ENCODE peak calls at places on chromosomes 7 and 10, in seven cellular contexts. D is fibroblast of lung; T is kidney; N is transverse colon; J is IMR-90; R is CD8-positive, alpha-beta T cell; S is GM23338. Z is an unnamed sample.

GRCh38 chr7:105782391-105783063 is 93.9 kb downstream of the ATXN7L1 start:
- DNase-seq in D (peak), T (no peak), N (no peak), J (peak), R (no peak), S (no peak), Z (peak)

GRCh38 chr7:29884399-29885272 is 78.3 kb downstream of the WIPF3 start:
- DNase-seq in D (no peak), T (no peak), N (peak), J (no peak), R (no peak), S (peak), Z (no peak)

GRCh38 chr10:133422821-133423771 is 1.3 kb downstream of the SPRN start:
- DNase-seq in D (no peak), T (peak), N (no peak), J (no peak), R (no peak), S (peak), Z (no peak)

GRCh38 chr10:129433266-129433665 is 33.8 kb upstream of the MGMT start:
- DNase-seq in D (no peak), T (no peak), N (no peak), J (no peak), R (no peak), S (no peak), Z (no peak)

GRCh38 chr10:88849224-88849623 is 2.4 kb downstream of the ANKRD22 start:
- DNase-seq in D (peak), T (no peak), N (no peak), J (peak), R (no peak), S (no peak), Z (peak)

GRCh38 chr10:93904901-93905300 is 11.1 kb downstream of the SLC35G1 start:
- DNase-seq in D (no peak), T (no peak), N (no peak), J (no peak), R (no peak), S (no peak), Z (no peak)

GRCh38 chr7:5692112-5692844 is 89.2 kb downstream of the RNF216 start:
- DNase-seq in D (peak), T (peak), N (peak), J (peak), R (no peak), S (no peak), Z (peak)

GRCh38 chr10:19922236-19922963 is 106.2 kb downstream of the PLXDC2 start:
- DNase-seq in D (peak), T (no peak), N (peak), J (peak), R (no peak), S (no peak), Z (peak)

DNA sequence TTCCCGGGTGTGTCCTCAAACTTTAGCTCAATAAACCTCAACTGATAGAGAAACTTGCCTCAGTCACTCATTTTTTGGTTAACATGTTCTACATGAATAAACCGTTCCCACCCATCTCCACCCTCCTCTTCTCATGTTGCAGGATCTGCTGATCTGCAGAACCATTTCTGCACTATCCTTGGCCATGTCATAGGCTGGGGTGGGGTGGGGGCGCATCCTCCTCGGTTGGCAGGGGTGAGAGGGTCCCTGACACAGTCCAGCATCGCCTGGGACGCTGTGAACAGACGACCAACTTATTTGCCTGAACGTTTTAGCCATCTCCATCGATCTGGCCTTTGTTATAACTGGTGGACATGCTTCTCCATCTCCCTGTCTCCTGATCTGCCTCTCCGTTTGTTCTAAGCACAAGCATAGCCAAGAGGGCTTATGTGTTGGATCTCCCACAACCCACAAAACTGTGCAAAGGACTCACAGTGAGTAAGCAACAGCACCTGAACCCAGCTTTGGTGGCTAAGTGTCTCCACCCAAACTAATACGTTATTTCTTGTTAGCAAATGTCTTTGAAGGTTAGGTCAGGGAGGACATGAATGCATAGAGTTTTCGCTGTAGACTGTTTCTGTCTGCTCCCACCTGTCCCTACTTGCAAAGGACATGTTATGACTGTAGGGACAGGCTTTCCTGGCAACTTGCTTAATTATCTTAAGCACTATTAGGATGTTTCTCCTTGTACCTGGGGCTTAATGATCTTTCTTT is 51.7 kb downstream of the PRKCQ start:
- DNase-seq in D (no peak), T (no peak), N (no peak), J (no peak), R (no peak), S (no peak), Z (no peak)
- H3K4me3 ChIP-seq in D (no peak), T (no peak), N (no peak), J (no peak), R (no peak), S (no peak), Z (no peak)

DNA sequence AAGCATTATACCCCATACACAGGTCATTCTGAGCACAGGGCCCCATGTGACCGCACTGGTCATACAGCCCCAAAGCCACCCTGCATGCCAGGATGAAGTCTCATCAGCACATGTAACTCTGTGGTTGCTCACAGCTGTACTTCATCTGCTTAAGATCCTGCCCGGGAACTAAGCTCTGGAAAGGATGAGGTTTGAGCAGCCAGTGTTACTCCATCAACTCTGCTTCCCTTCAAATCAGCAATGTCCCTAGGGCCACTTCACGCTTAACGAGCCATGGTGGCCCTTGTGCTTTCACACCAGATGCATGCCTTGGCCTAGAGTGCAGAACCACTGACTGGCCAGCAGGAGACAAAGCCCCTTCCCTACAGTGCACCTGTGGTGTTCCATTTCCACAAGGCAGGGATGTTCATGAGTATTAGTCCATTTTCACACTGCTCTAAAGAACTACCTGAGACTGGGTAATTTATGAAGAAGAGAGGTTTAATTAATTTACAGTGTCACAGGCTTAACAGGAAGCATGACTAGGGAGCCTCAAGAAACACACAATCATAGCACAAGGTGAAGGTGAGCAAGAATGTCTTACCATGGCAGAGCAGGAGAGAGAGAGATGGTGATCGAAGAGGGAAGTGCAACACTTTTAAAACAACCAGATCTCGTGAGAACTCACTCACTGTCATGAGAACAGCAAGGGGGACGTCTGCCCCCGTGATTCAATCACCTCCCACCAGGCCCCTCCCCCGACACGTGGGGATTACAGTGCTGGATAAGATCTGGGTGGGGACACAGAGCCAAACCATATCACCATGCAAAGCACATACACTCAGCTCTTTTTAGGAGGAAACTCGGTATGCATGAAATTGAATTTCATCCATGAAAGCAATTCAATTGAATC is 149.0 kb upstream of the CDCA7L start:
- DNase-seq in D (peak), T (no peak), N (no peak), J (peak), R (no peak), S (peak), Z (no peak)
- TF ChIP-seq CTCF in D (peak), T (no peak), N (no peak), J (no peak), R (no peak), S (peak), Z (no peak)

DNA sequence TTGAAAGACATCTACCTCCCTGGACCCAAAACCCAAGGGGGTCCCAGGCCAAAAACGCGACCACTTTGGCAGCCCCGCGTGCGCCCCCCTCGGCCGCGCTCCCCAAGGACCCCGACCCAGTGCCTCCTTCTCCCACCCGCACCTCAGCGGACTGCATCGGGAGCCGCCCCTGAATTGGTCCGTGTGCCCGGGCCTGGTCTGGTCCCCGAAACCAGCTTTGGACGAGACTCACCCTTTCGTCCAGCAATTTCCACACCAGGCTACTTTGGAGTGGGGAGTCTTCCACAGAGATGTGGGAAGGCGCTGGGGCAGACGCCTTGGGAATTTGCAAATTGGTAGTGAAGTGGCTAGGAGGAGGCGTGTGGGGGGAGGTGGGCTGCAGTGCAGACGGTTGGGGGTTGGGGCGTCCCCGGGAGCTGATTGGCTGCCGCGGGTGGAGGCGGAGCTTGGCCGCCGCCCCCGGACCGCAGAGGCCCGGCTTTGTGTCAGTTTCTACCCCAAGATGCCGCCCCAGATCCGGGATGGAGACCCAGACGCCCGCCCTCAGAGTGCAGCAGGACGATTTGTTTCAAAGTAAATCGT is 16.9 kb downstream of the TCAF1 start:
- DNase-seq in D (peak), T (peak), N (no peak), J (peak), R (no peak), S (peak), Z (peak)
- H3K4me3 ChIP-seq in D (peak), T (no peak), N (peak), J (peak), R (no peak), S (peak), Z (peak)

GRCh38 chr7:80093349-80093748 is 41.3 kb upstream of the GNAI1 start:
- DNase-seq in D (no peak), T (no peak), N (no peak), J (no peak), R (no peak), S (no peak), Z (no peak)

GRCh38 chr7:80100254-80100653 is 34.4 kb upstream of the GNAI1 start:
- DNase-seq in D (no peak), T (no peak), N (no peak), J (no peak), R (no peak), S (no peak), Z (no peak)

GRCh38 chr7:80095545-80095944 is 39.1 kb upstream of the GNAI1 start:
- DNase-seq in D (no peak), T (no peak), N (no peak), J (peak), R (no peak), S (peak), Z (peak)

GRCh38 chr7:80097756-80098155 is 36.9 kb upstream of the GNAI1 start:
- DNase-seq in D (no peak), T (no peak), N (no peak), J (no peak), R (no peak), S (no peak), Z (peak)

DNA sequence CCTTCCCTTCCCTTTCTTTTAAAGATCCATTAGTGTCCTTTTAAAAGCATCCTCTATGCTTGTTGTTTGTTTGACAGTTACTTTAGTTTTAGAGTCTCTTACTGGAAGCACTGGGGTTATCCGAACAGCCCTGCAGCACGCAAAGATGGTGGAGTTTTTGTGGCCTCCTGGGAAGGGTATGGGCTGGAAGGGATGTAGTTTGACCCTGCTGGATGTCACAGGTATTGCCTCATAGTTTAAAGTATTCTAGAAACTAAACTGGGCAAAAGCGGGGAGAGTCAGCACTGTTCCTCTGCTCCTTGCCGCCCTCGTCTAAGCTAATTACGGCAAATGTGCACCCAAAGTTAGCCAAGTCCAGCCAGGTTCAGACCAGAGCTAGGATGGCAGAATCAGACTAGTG is 35.8 kb upstream of the GNAI1 start:
- DNase-seq in D (no peak), T (no peak), N (no peak), J (no peak), R (no peak), S (peak), Z (no peak)
- TF ChIP-seq CTCF in D (peak), T (no peak), N (no peak), J (no peak), R (no peak), S (peak), Z (peak)

GRCh38 chr10:325282-325681 is 190.0 kb downstream of the ZMYND11 start:
- DNase-seq in D (no peak), T (no peak), N (no peak), J (no peak), R (no peak), S (no peak), Z (no peak)

GRCh38 chr10:329361-330099 is 194.3 kb downstream of the ZMYND11 start:
- DNase-seq in D (peak), T (peak), N (peak), J (peak), R (peak), S (peak), Z (peak)

GRCh38 chr10:327889-328809 is 192.9 kb downstream of the ZMYND11 start:
- DNase-seq in D (no peak), T (no peak), N (no peak), J (no peak), R (no peak), S (no peak), Z (no peak)

GRCh38 chr10:326350-326749 is 191.1 kb downstream of the ZMYND11 start:
- DNase-seq in D (no peak), T (no peak), N (no peak), J (no peak), R (no peak), S (no peak), Z (no peak)

DNA sequence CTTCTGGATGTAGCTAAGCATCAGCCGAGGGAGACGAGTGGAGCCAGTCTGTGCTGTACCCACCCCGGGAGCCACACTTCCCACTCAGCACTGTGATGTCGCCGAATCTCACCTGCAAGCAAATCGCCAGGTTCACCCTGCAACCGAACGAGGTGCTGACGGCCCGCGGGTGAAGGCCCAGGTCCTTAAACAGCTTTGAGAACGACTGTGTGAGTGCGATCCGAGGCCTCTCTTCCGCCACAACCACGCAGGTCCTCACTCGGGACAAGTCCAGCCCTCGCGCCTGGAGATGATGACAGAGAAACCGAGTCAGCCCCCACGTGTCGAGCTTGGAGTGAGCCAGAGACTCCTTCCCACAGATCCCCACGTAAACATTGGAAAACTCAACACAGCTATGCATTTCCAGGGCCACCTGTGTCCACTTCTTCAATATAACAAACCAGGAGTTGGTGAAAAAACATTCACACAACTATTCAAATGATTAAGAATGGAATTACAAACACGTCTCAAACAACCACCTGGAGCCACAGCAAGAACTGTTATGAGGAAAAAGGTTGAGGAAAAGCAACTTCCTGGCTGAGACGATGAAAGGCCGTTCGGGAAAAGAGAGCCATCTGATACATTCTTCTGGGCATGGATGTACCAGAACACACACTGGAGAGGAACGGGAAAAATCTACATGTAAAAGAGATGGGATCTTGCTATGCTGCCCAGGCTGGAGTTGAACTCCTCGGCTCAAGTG is 191.8 kb downstream of the ZMYND11 start:
- DNase-seq in D (no peak), T (no peak), N (no peak), J (no peak), R (no peak), S (no peak), Z (no peak)
- H3K4me3 ChIP-seq in D (no peak), T (no peak), N (no peak), J (no peak), R (no peak), S (no peak), Z (no peak)

GRCh38 chr10:71294091-71294561 is 24.9 kb upstream of the SLC29A3 start:
- DNase-seq in D (no peak), T (no peak), N (no peak), J (no peak), R (no peak), S (no peak), Z (no peak)
- TF ChIP-seq CTCF in D (no peak), T (no peak), N (no peak), J (no peak), R (no peak), S (no peak), Z (no peak)

Z was measured in choroid plexus epithelial cell.